ENCODE peak calls at places on chromosomes 11 and 22, in seven cellular contexts. Q, Y, C, I, G, L and V are unnamed samples.

GRCh38 chr11:92702771-92703170 is 266.7 kb upstream of the MTNR1B start:
- DNase-seq in G (no peak), Q (no peak), L (no peak), C (no peak), I (no peak), Y (no peak), V (no peak)

GRCh38 chr11:45930951-45931563 is 8.6 kb downstream of the LARGE2 start:
- DNase-seq in G (no peak), Y (no peak), L (no peak), Q (no peak), C (no peak), I (no peak), V (no peak)

GRCh38 chr11:19822531-19822930 is 109.9 kb downstream of the NAV2 start:
- DNase-seq in C (no peak), Q (no peak), G (no peak), I (no peak), Y (no peak), L (no peak), V (no peak)

GRCh38 chr22:44351037-44351436 is 38.3 kb upstream of the SHISAL1 start:
- DNase-seq in C (no peak), L (no peak), Y (no peak), Q (no peak), I (no peak), G (no peak), V (no peak)

GRCh38 chr11:102036757-102037156 is 10.5 kb upstream of the CFAP300 start:
- DNase-seq in Q (no peak), L (no peak), G (no peak), C (no peak), I (no peak), Y (no peak), V (no peak)

GRCh38 chr11:89495951-89496350 is 4.8 kb upstream of the NOX4 start:
- DNase-seq in L (peak; percentile 37), Y (no peak), I (no peak), G (peak; percentile 22), C (peak; percentile 91), Q (no peak), V (peak; percentile 87)

GRCh38 chr11:106218096-106218495 is 140.6 kb downstream of the AASDHPPT start:
- DNase-seq in L (no peak), G (no peak), Q (no peak), C (no peak), I (no peak), Y (no peak), V (no peak)

GRCh38 chr11:130721736-130722135 is 194.5 kb downstream of the SNX19 start:
- DNase-seq in G (no peak), L (no peak), Y (no peak), I (no peak), C (no peak), Q (no peak), V (no peak)

GRCh38 chr11:74282863-74283484 is 28.5 kb downstream of the P4HA3 start:
- DNase-seq in C (no peak), G (no peak), I (no peak), Y (no peak), Q (no peak), L (peak; percentile 50), V (no peak)

GRCh38 chr11:66317766-66318575 is 1.1 kb upstream of the CD248 start:
- DNase-seq in G (peak; percentile 73), Q (peak; percentile 46), L (no peak), C (no peak), Y (peak; percentile 98), I (peak; percentile 86), V (no peak)

GRCh38 chr11:117985953-117986887 is at the start of gene IL10RA:
- DNase-seq in C (no peak), G (peak; percentile 32), Y (peak; percentile 80), L (peak; percentile 40), I (peak; percentile 83), Q (peak; percentile 90), V (no peak)

GRCh38 chr11:17171916-17172315 is 35.9 kb downstream of the PIK3C2A start:
- DNase-seq in C (no peak), G (no peak), Q (no peak), I (no peak), L (no peak), Y (no peak), V (no peak)

GRCh38 chr11:92224394-92225205 is at the start of gene FAT3:
- DNase-seq in I (no peak), C (no peak), G (no peak), Y (no peak), L (peak; percentile 56), Q (peak; percentile 17), V (no peak)

GRCh38 chr11:72965672-72966071 is 151.5 kb downstream of the ATG16L2 start:
- DNase-seq in L (no peak), I (no peak), Q (no peak), Y (no peak), C (no peak), G (no peak), V (no peak)

GRCh38 chr11:21774212-21774611 is 418.7 kb upstream of the ANO5 start:
- DNase-seq in L (no peak), Q (no peak), I (no peak), C (no peak), G (no peak), Y (no peak), V (no peak)

GRCh38 chr11:1516273-1517067 is 29.9 kb upstream of the MOB2 start:
- DNase-seq in C (no peak), L (no peak), G (no peak), Y (no peak), I (no peak), Q (no peak), V (peak; percentile 57)
- TF ChIP-seq CTCF in C (no peak), L (no peak), G (no peak), Y (no peak), I (no peak), Q (no peak), V (peak; percentile 23)

GRCh38 chr11:11163256-11163655 is 189.8 kb downstream of the CSNK2A3 start:
- DNase-seq in I (no peak), Y (no peak), C (no peak), G (no peak), Q (no peak), L (peak; percentile 46), V (no peak)
- TF ChIP-seq CTCF in I (no peak), Y (no peak), C (peak; percentile 14), G (no peak), Q (no peak), L (no peak), V (peak; percentile 9)

GRCh38 chr11:111069076-111069475 is 176.4 kb upstream of the POU2AF2 start:
- DNase-seq in C (no peak), I (no peak), Q (no peak), G (no peak), Y (no peak), L (peak; percentile 2), V (no peak)
- TF ChIP-seq CTCF in C (no peak), I (no peak), Q (no peak), G (no peak), Y (no peak), L (no peak), V (peak; percentile 51)

GRCh38 chr11:129230006-129230405 is 37.9 kb upstream of the ARHGAP32 start:
- DNase-seq in Y (no peak), G (no peak), C (no peak), L (no peak), I (no peak), Q (no peak), V (no peak)
- TF ChIP-seq CTCF in Y (no peak), G (no peak), C (no peak), L (peak; percentile 34), I (no peak), Q (no peak), V (no peak)

DNA sequence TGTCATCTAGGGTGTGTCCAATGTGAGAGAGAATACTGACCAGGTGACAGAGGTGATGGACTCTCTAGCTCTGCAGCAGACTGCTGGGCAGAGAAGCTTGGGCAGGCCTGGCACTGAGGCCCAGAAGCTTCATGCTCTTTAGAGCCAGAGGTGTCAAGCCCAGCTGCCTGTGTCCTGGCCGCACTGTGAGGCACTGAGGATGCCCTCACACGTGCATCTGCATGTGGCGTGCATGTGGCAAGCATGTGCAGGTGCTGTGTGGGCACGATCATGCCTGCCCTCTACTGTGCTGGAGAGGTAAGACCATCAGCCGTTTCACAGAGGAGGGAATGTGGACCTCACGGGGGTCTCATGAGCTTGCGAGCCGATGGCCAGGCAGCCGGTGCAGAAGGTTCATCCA is 15.8 kb upstream of the TXNRD2 start:
- DNase-seq in Y (no peak), Q (no peak), C (no peak), L (no peak), I (no peak), G (no peak), V (no peak)
- TF ChIP-seq CTCF in Y (no peak), Q (no peak), C (no peak), L (no peak), I (no peak), G (no peak), V (peak; percentile 3)

GRCh38 chr11:14306481-14306880 is 52.5 kb downstream of the RRAS2 start:
- DNase-seq in L (peak; percentile 22), G (no peak), I (no peak), C (no peak), Q (no peak), Y (no peak), V (no peak)
- TF ChIP-seq CTCF in L (no peak), G (no peak), I (no peak), C (peak; percentile 15), Q (no peak), Y (no peak), V (peak; percentile 3)

DNA sequence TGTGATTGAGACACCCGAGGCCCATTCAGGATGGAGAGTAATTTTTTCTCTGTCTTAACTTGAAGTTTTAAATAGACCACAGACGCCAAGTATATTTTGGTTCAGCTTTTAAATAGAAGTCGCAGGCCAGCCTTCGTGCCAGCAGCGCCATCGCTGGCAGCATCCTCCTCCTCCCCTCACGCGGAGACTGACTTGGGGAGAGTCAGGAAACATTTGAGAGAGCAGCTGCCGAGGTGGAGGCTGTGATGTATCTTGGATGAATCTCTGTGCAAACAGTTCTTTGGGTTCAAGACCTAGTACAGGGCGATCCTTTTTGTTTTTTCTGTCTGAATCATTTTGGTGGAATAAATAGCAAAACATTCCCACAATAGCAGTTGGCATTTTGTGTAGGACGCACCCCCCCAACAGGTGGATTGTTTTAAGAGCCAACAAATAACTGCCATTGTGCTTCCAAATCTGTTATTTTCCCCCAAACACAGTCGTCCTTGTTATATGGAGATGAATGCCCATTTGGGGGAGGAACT is 920 bp upstream of the DMC1 start:
- DNase-seq in L (peak; percentile 28), G (peak; percentile 42), I (peak; percentile 33), Y (peak; percentile 56), C (no peak), Q (peak; percentile 48), V (no peak)
- TF ChIP-seq CTCF in L (no peak), G (no peak), I (no peak), Y (no peak), C (peak; percentile 21), Q (no peak), V (peak; percentile 30)